ENCODE peak calls at places on chromosomes 6 and 20, in four cellular contexts. One of them, this sample, is unnamed.

GRCh38 chr6:108762394-108762793 is 85.8 kb upstream of the ARMC2 start:
- DNase-seq in hepatocyte: no peak
- DNase-seq in cardiac muscle cell: no peak
- DNase-seq in pancreas: no peak
- DNase-seq in this sample: no peak

GRCh38 chr6:6091608-6092002 is 84.9 kb upstream of the NRN1 start:
- DNase-seq in cardiac muscle cell: no peak
- DNase-seq in hepatocyte: no peak
- DNase-seq in pancreas: no peak
- DNase-seq in this sample: no peak

GRCh38 chr6:30613251-30614043 is 3.6 kb downstream of the PPP1R10 start:
- DNase-seq in cardiac muscle cell: no peak
- DNase-seq in hepatocyte: no peak
- DNase-seq in pancreas: no peak
- DNase-seq in this sample: no peak

GRCh38 chr20:33387177-33387576 is 14.1 kb downstream of the CDK5RAP1 start:
- DNase-seq in cardiac muscle cell: peak; percentile 63
- DNase-seq in pancreas: no peak
- DNase-seq in hepatocyte: peak; percentile 55
- DNase-seq in this sample: no peak

GRCh38 chr6:73180718-73181619 is 44.3 kb downstream of the KHDC1L start:
- DNase-seq in hepatocyte: peak; percentile 60
- DNase-seq in cardiac muscle cell: peak; percentile 84
- DNase-seq in pancreas: no peak
- DNase-seq in this sample: peak; percentile 38

GRCh38 chr6:159074120-159074684 is 29.4 kb upstream of the TAGAP start:
- DNase-seq in cardiac muscle cell: peak; percentile 63
- DNase-seq in hepatocyte: peak; percentile 79
- DNase-seq in pancreas: no peak
- DNase-seq in this sample: peak; percentile 23

GRCh38 chr20:40309731-40310130 is 379.3 kb downstream of the MAFB start:
- DNase-seq in pancreas: no peak
- DNase-seq in hepatocyte: no peak
- DNase-seq in cardiac muscle cell: no peak
- DNase-seq in this sample: no peak

GRCh38 chr20:39825524-39825923 is 863.4 kb downstream of the DHX35 start:
- DNase-seq in pancreas: no peak
- DNase-seq in hepatocyte: no peak
- DNase-seq in cardiac muscle cell: no peak
- DNase-seq in this sample: no peak

GRCh38 chr6:1363729-1364572 is 25.4 kb upstream of the FOXF2 start:
- DNase-seq in pancreas: no peak
- DNase-seq in hepatocyte: no peak
- DNase-seq in cardiac muscle cell: peak; percentile 25
- DNase-seq in this sample: no peak

GRCh38 chr6:43029120-43029519 is 7.7 kb downstream of the RRP36 start:
- DNase-seq in hepatocyte: no peak
- DNase-seq in pancreas: no peak
- DNase-seq in cardiac muscle cell: no peak
- DNase-seq in this sample: no peak

GRCh38 chr20:34439168-34439567 is 76.1 kb downstream of the ITCH start:
- DNase-seq in hepatocyte: no peak
- DNase-seq in pancreas: no peak
- DNase-seq in cardiac muscle cell: no peak
- DNase-seq in this sample: no peak

GRCh38 chr6:17987576-17988421 is at the start of gene KIF13A:
- DNase-seq in cardiac muscle cell: peak; percentile 76
- DNase-seq in hepatocyte: peak; percentile 84
- DNase-seq in pancreas: peak; percentile 71
- DNase-seq in this sample: no peak

GRCh38 chr6:41028618-41029486 is 10.2 kb downstream of the UNC5CL start:
- DNase-seq in hepatocyte: no peak
- DNase-seq in pancreas: no peak
- DNase-seq in cardiac muscle cell: no peak
- DNase-seq in this sample: no peak

GRCh38 chr6:23021487-23021886 is 452.1 kb downstream of the HDGFL1 start:
- DNase-seq in cardiac muscle cell: no peak
- DNase-seq in pancreas: no peak
- DNase-seq in hepatocyte: no peak
- DNase-seq in this sample: no peak

GRCh38 chr6:107114872-107115694 is at the start of gene BEND3:
- DNase-seq in hepatocyte: peak; percentile 61
- DNase-seq in pancreas: peak; percentile 50
- DNase-seq in cardiac muscle cell: peak; percentile 24
- DNase-seq in this sample: no peak

GRCh38 chr6:167058261-167058660 is 59.1 kb downstream of the CEP43 start:
- DNase-seq in hepatocyte: no peak
- DNase-seq in cardiac muscle cell: peak; percentile 86
- DNase-seq in pancreas: no peak
- DNase-seq in this sample: no peak

GRCh38 chr20:5864873-5865582 is 85.3 kb downstream of the TRMT6 start:
- DNase-seq in cardiac muscle cell: peak; percentile 81
- DNase-seq in hepatocyte: no peak
- DNase-seq in pancreas: peak; percentile 38
- DNase-seq in this sample: no peak

GRCh38 chr6:169970306-169970988 is 219.0 kb downstream of the ERMARD start:
- DNase-seq in cardiac muscle cell: no peak
- DNase-seq in pancreas: peak; percentile 8
- DNase-seq in hepatocyte: no peak
- DNase-seq in this sample: no peak

GRCh38 chr6:80182291-80182690 is 75.8 kb downstream of the BCKDHB start:
- DNase-seq in pancreas: no peak
- DNase-seq in hepatocyte: no peak
- DNase-seq in cardiac muscle cell: peak; percentile 27
- DNase-seq in this sample: peak; percentile 25

GRCh38 chr20:4014031-4014474 is 1.3 kb downstream of the RNF24 start:
- DNase-seq in cardiac muscle cell: peak; percentile 86
- DNase-seq in pancreas: peak; percentile 72
- DNase-seq in hepatocyte: peak; percentile 82
- DNase-seq in this sample: peak; percentile 60

GRCh38 chr20:18101125-18101820 is 36.4 kb upstream of the KAT14 start:
- DNase-seq in hepatocyte: no peak
- DNase-seq in cardiac muscle cell: no peak
- DNase-seq in pancreas: no peak
- DNase-seq in this sample: no peak

GRCh38 chr6:346389-347030 is 45.0 kb upstream of the IRF4 start:
- DNase-seq in hepatocyte: no peak
- DNase-seq in pancreas: no peak
- DNase-seq in cardiac muscle cell: peak; percentile 20
- DNase-seq in this sample: no peak

GRCh38 chr6:26028753-26029569 is 58.3 kb upstream of the HFE start:
- DNase-seq in pancreas: no peak
- DNase-seq in cardiac muscle cell: no peak
- DNase-seq in hepatocyte: no peak
- DNase-seq in this sample: no peak

GRCh38 chr20:4544765-4545164 is 176.9 kb upstream of the PRND start:
- DNase-seq in cardiac muscle cell: no peak
- DNase-seq in hepatocyte: no peak
- DNase-seq in pancreas: no peak
- DNase-seq in this sample: peak; percentile 12

DNA sequence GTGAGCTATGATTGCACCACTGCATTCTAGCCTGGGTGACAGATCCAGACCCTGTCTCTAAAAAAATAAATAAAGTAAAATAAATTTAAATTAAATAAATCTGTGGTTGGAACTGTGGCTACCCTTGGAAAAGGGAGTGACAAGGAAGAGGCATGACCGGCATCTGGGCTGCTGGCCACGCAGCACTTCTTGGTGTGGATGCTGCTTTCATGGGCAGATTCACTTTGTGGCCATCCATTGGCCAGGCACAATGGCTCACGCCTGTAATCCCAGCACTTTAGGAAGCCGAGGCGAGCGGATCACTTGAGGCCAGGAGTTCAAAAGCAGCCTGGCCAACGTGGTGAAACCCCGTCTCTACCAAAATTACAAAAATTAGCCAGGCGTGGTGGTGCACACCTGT is 16.1 kb downstream of the EBF4 start:
- DNase-seq in hepatocyte: no peak
- DNase-seq in pancreas: no peak
- DNase-seq in cardiac muscle cell: no peak
- DNase-seq in this sample: no peak
- H3K4me3 ChIP-seq in hepatocyte: no peak overlapping the region
- H3K4me3 ChIP-seq in pancreas: no peak overlapping the region
- H3K4me3 ChIP-seq in cardiac muscle cell: no peak overlapping the region
- H3K4me3 ChIP-seq in this sample: no peak overlapping the region

DNA sequence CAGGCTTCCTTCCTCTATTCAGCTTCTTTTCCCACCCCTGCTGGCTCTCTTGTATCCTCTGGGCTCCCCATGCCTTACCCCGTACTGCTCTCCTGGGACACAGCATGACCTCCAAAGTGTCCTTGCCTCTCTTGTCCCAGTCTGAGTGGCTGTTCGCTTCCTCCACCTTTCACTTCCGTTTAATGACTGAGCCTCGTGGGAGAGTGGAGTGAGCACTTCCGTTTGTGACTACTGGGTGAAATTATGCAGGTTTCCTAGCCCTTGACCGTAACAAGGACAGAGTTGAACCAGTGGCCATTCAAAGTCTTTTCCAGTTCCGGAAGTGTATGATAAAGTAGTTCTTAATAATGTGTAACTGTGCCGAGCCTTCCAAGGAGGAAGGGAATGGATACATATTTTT is 109.2 kb downstream of the ARID1B start:
- DNase-seq in pancreas: peak; percentile 49
- DNase-seq in cardiac muscle cell: peak; percentile 64
- DNase-seq in hepatocyte: no peak
- DNase-seq in this sample: no peak
- H3K4me3 ChIP-seq in pancreas: no peak overlapping the region
- H3K4me3 ChIP-seq in cardiac muscle cell: no peak overlapping the region
- H3K4me3 ChIP-seq in hepatocyte: no peak overlapping the region
- H3K4me3 ChIP-seq in this sample: no peak overlapping the region

DNA sequence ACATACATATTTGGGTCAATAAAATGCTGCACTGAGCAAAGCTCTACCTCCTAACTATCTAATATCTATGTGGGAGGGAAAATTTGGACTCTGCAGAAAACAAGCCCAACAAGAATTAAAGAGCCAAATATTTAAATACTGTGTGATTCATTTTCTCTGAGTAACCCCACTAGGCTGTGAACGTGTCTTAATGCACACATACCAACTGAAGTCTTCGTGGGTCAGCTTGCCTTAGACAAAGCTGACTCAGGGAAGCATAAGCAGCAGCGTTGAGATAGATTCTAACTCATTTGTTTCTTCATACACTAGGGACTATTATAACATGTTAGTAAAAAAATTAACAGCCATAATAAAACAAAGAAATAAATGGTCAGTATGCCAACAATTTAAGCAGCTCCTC is 114.3 kb downstream of the GJA1 start:
- DNase-seq in hepatocyte: no peak
- DNase-seq in cardiac muscle cell: peak; percentile 75
- DNase-seq in pancreas: no peak
- DNase-seq in this sample: peak; percentile 12
- H3K4me3 ChIP-seq in hepatocyte: no peak overlapping the region
- H3K4me3 ChIP-seq in cardiac muscle cell: no peak overlapping the region
- H3K4me3 ChIP-seq in pancreas: no peak overlapping the region
- H3K4me3 ChIP-seq in this sample: no peak overlapping the region

DNA sequence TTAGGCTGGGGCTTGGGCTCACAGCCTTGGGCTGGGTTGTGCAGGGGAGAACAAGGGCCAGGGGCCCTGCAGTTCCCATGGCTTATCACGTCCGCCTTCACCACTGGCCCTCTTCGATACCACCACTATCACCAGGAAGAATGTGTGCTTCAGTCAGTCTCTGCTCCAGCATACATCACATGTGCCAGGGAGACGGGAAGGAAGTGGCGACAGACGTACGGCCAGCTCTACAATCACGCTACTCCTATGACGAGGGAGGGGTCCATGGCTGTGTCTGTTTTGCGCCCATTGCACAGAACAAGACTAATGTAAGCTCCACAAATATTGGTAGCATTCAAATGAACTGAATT is 72.1 kb downstream of the TRAM2 start:
- DNase-seq in cardiac muscle cell: no peak
- DNase-seq in hepatocyte: no peak
- DNase-seq in pancreas: no peak
- DNase-seq in this sample: no peak
- H3K4me3 ChIP-seq in cardiac muscle cell: no peak overlapping the region
- H3K4me3 ChIP-seq in hepatocyte: no peak overlapping the region
- H3K4me3 ChIP-seq in pancreas: no peak overlapping the region
- H3K4me3 ChIP-seq in this sample: no peak overlapping the region

DNA sequence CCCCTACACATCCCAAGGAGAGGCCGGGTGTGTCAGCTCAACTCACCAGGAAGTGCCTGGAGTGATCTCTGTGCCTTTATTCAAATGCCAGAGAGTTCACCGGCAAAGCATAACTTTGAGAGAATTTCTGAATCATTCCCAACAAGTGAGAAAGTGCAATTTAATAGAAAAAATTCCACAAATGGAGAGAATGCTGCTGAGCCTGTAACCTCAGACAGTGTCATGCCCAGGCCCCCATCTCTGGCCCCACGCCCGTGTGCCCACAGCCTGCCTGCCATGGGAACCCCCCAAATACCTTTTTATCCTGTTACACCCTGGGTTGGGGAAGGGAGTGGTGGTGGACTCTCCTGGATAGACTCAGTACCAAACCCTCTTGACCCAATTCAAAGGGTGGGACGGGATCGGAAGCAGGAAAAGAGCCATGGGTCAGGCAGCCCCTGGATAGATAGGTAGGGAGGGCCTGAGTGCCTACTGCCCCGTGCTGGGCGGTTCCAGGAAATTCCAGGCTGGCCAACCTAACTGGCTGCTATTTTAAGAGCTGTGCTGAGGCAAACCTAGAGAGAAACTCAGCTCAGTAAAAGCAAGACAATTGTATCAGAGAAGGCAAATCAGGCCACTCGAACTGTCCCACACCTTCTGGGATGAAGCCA is 179.0 kb upstream of the FOXA2 start:
- DNase-seq in pancreas: no peak
- DNase-seq in cardiac muscle cell: peak; percentile 35
- DNase-seq in hepatocyte: no peak
- DNase-seq in this sample: no peak
- H3K4me3 ChIP-seq in pancreas: no peak overlapping the region
- H3K4me3 ChIP-seq in cardiac muscle cell: no peak overlapping the region
- H3K4me3 ChIP-seq in hepatocyte: no peak overlapping the region
- H3K4me3 ChIP-seq in this sample: no peak overlapping the region

GRCh38 chr6:149271348-149272340 is 45.9 kb upstream of the TAB2 start:
- DNase-seq in hepatocyte: no peak
- DNase-seq in pancreas: no peak
- DNase-seq in cardiac muscle cell: peak; percentile 84
- DNase-seq in this sample: no peak
- H3K4me3 ChIP-seq in hepatocyte: no peak overlapping the region
- H3K4me3 ChIP-seq in pancreas: no peak overlapping the region
- H3K4me3 ChIP-seq in cardiac muscle cell: no peak overlapping the region
- H3K4me3 ChIP-seq in this sample: no peak overlapping the region

GRCh38 chr20:35700625-35701148 is 1.5 kb downstream of the ROMO1 start:
- DNase-seq in cardiac muscle cell: no peak
- DNase-seq in pancreas: no peak
- DNase-seq in hepatocyte: no peak
- DNase-seq in this sample: no peak
- H3K4me3 ChIP-seq in cardiac muscle cell: no peak overlapping the region
- H3K4me3 ChIP-seq in pancreas: no peak overlapping the region
- H3K4me3 ChIP-seq in hepatocyte: peak overlapping the region; percentile 77
- H3K4me3 ChIP-seq in this sample: no peak overlapping the region